ENCODE peak calls at places on chromosomes 4 and X, in six cellular contexts. P is HT-29; V is hypothalamus; J is M059J; H is GM23248; M is activated naive CD4-positive, alpha-beta T cell. B is an unnamed sample.

GRCh38 chr4:24405926-24406325 is 178.4 kb downstream of the DHX15 start:
- DNase-seq in P (no peak), V (no peak), M (no peak), J (no peak), H (no peak), B (no peak)

GRCh38 chr4:82839624-82840023 is 41.0 kb upstream of the SCD5 start:
- DNase-seq in J (peak; percentile 43), M (no peak), H (peak; percentile 20), V (no peak), P (no peak), B (no peak)

GRCh38 chr4:109803924-109804571 is 2.2 kb upstream of the CFI start:
- DNase-seq in V (no peak), J (peak; percentile 74), M (no peak), P (peak; percentile 65), H (peak; percentile 65), B (peak; percentile 43)

GRCh38 chr4:109908741-109909140 is 3.9 kb upstream of the EGF start:
- DNase-seq in H (no peak), V (no peak), P (no peak), M (no peak), J (no peak), B (no peak)

GRCh38 chr4:35087216-35087615 is 1157.1 kb downstream of the ARAP2 start:
- DNase-seq in H (no peak), P (no peak), V (no peak), M (no peak), J (no peak), B (no peak)

GRCh38 chr4:76206222-76206942 is 7.2 kb downstream of the SCARB2 start:
- DNase-seq in V (no peak), M (no peak), H (peak; percentile 62), J (no peak), P (no peak), B (peak; percentile 13)

GRCh38 chr4:13309751-13310150 is 174.4 kb downstream of the RAB28 start:
- DNase-seq in J (peak; percentile 79), H (no peak), V (no peak), M (no peak), P (no peak), B (no peak)

GRCh38 chr4:78058591-78059523 is 1.7 kb downstream of the FRAS1 start:
- DNase-seq in J (peak; percentile 24), V (peak; percentile 30), M (no peak), P (peak; percentile 74), H (peak; percentile 68), B (peak; percentile 69)

GRCh38 chrX:109889289-109890006 is 113.5 kb upstream of the TMEM164 start:
- DNase-seq in V (no peak), J (peak; percentile 25), P (no peak), H (peak; percentile 52), M (no peak), B (peak; percentile 29)

GRCh38 chrX:3651272-3651671 is 62.2 kb downstream of the PRKX start:
- DNase-seq in P (peak; percentile 49), J (peak; percentile 19), H (peak; percentile 43), M (no peak), V (no peak), B (peak; percentile 20)

GRCh38 chrX:77597090-77597489 is 149.9 kb downstream of the FGF16 start:
- DNase-seq in H (peak; percentile 66), V (no peak), J (peak; percentile 63), M (no peak), P (peak; percentile 8), B (peak; percentile 18)

GRCh38 chrX:23317799-23318724 is 16.6 kb upstream of the PTCHD1 start:
- DNase-seq in V (no peak), J (peak; percentile 7), H (peak; percentile 21), P (peak; percentile 34), M (peak; percentile 1), B (peak; percentile 53)

GRCh38 chr4:38583102-38583501 is 80.9 kb upstream of the KLF3 start:
- DNase-seq in P (no peak), V (no peak), J (no peak), H (peak; percentile 36), M (no peak), B (no peak)

GRCh38 chrX:48918644-48919340 is at the start of gene PIM2:
- DNase-seq in P (peak; percentile 90), H (peak; percentile 82), J (peak; percentile 93), M (peak; percentile 90), V (peak; percentile 78), B (peak; percentile 73)

GRCh38 chrX:69107231-69107739 is 58.0 kb downstream of the PJA1 start:
- DNase-seq in H (no peak), P (peak; percentile 38), J (no peak), V (no peak), M (no peak), B (no peak)

GRCh38 chrX:13078739-13079444 is 34.5 kb upstream of the FAM9C start:
- DNase-seq in V (no peak), P (no peak), M (no peak), H (peak; percentile 82), J (peak; percentile 89), B (peak; percentile 56)

GRCh38 chr4:171880136-171880535 is 66.9 kb downstream of the GALNTL6 start:
- DNase-seq in V (no peak), P (no peak), M (no peak), H (peak; percentile 28), J (peak; percentile 12), B (peak; percentile 12)

GRCh38 chr4:110062166-110062565 is 136.2 kb downstream of the ELOVL6 start:
- DNase-seq in V (peak; percentile 34), J (no peak), M (no peak), P (no peak), H (no peak), B (no peak)

GRCh38 chr4:139553751-139554670 is 2.0 kb downstream of the SETD7 start:
- DNase-seq in P (no peak), M (no peak), V (no peak), H (peak; percentile 20), J (no peak), B (no peak)

GRCh38 chr4:81756042-81756441 is 284.3 kb upstream of the RASGEF1B start:
- DNase-seq in M (no peak), V (no peak), H (no peak), P (no peak), J (no peak), B (no peak)

GRCh38 chrX:69128573-69128972 is 36.7 kb downstream of the PJA1 start:
- DNase-seq in H (peak; percentile 58), M (no peak), V (peak; percentile 2), P (no peak), J (peak; percentile 43), B (peak; percentile 53)

GRCh38 chrX:16870861-16871584 is 861 bp upstream of the RBBP7 start:
- DNase-seq in P (peak; percentile 22), V (peak; percentile 9), M (peak; percentile 46), J (peak; percentile 12), H (peak; percentile 31), B (no peak)

GRCh38 chr4:153294631-153295030 is 49.9 kb upstream of the MND1 start:
- DNase-seq in J (no peak), V (no peak), H (peak; percentile 56), P (peak; percentile 34), M (no peak), B (peak; percentile 34)

GRCh38 chr4:161208564-161208963 is 955.2 kb downstream of the FSTL5 start:
- DNase-seq in J (no peak), H (no peak), V (no peak), P (no peak), M (no peak), B (no peak)

GRCh38 chr4:84482564-84483563 is 16.2 kb downstream of the NKX6-1 start:
- DNase-seq in P (no peak), J (no peak), V (no peak), M (no peak), H (peak; percentile 53), B (peak; percentile 48)